ENCODE peak calls at places on chromosome 10, in four cellular contexts. One of them, this sample, is unnamed.

GRCh38 chr10:76582536-76582935 is 1055.1 kb downstream of the KCNMA1 start:
- DNase-seq in naive thymus-derived CD4-positive, alpha-beta T cell: no peak
- DNase-seq in mammary epithelial cell: no peak
- DNase-seq in tibial nerve: no peak
- DNase-seq in this sample: no peak

GRCh38 chr10:132984801-132985545 is 42.6 kb upstream of the CFAP46 start:
- DNase-seq in tibial nerve: no peak
- DNase-seq in naive thymus-derived CD4-positive, alpha-beta T cell: no peak
- DNase-seq in mammary epithelial cell: no peak
- DNase-seq in this sample: no peak

GRCh38 chr10:73246322-73246782 is 703 bp downstream of the DNAJC9 start:
- DNase-seq in tibial nerve: no peak
- DNase-seq in naive thymus-derived CD4-positive, alpha-beta T cell: no peak
- DNase-seq in mammary epithelial cell: peak
- DNase-seq in this sample: no peak

GRCh38 chr10:73590881-73591577 is at the start of gene USP54:
- DNase-seq in naive thymus-derived CD4-positive, alpha-beta T cell: no peak
- DNase-seq in mammary epithelial cell: peak
- DNase-seq in tibial nerve: no peak
- DNase-seq in this sample: no peak

GRCh38 chr10:132319853-132320669 is 11.9 kb upstream of the LRRC27 start:
- DNase-seq in mammary epithelial cell: peak
- DNase-seq in naive thymus-derived CD4-positive, alpha-beta T cell: no peak
- DNase-seq in tibial nerve: no peak
- DNase-seq in this sample: no peak

GRCh38 chr10:27041196-27041595 is 59.1 kb downstream of the ANKRD26 start:
- DNase-seq in tibial nerve: no peak
- DNase-seq in naive thymus-derived CD4-positive, alpha-beta T cell: no peak
- DNase-seq in mammary epithelial cell: no peak
- DNase-seq in this sample: no peak

GRCh38 chr10:71493741-71494140 is 97.0 kb downstream of the CDH23 start:
- DNase-seq in mammary epithelial cell: peak
- DNase-seq in tibial nerve: no peak
- DNase-seq in naive thymus-derived CD4-positive, alpha-beta T cell: no peak
- DNase-seq in this sample: no peak

GRCh38 chr10:78937800-78938694 is 130.7 kb upstream of the ZMIZ1 start:
- DNase-seq in tibial nerve: no peak
- DNase-seq in naive thymus-derived CD4-positive, alpha-beta T cell: no peak
- DNase-seq in mammary epithelial cell: no peak
- DNase-seq in this sample: no peak

GRCh38 chr10:47253651-47254375 is 46.2 kb upstream of the GDF10 start:
- DNase-seq in mammary epithelial cell: no peak
- DNase-seq in tibial nerve: no peak
- DNase-seq in naive thymus-derived CD4-positive, alpha-beta T cell: no peak
- DNase-seq in this sample: no peak

GRCh38 chr10:72524489-72524888 is 101.4 kb downstream of the MICU1 start:
- DNase-seq in tibial nerve: no peak
- DNase-seq in naive thymus-derived CD4-positive, alpha-beta T cell: no peak
- DNase-seq in mammary epithelial cell: no peak
- DNase-seq in this sample: no peak

GRCh38 chr10:59134785-59135184 is 41.7 kb upstream of the PHYHIPL start:
- DNase-seq in mammary epithelial cell: no peak
- DNase-seq in naive thymus-derived CD4-positive, alpha-beta T cell: no peak
- DNase-seq in tibial nerve: no peak
- DNase-seq in this sample: no peak

GRCh38 chr10:4902571-4903011 is 60.6 kb upstream of the AKR1C1 start:
- DNase-seq in mammary epithelial cell: peak
- DNase-seq in tibial nerve: no peak
- DNase-seq in naive thymus-derived CD4-positive, alpha-beta T cell: no peak
- DNase-seq in this sample: no peak

GRCh38 chr10:22894714-22895113 is 33.1 kb upstream of the ARMC3 start:
- DNase-seq in naive thymus-derived CD4-positive, alpha-beta T cell: no peak
- DNase-seq in mammary epithelial cell: peak
- DNase-seq in tibial nerve: no peak
- DNase-seq in this sample: no peak

GRCh38 chr10:62043493-62043938 is 142.0 kb downstream of the ARID5B start:
- DNase-seq in naive thymus-derived CD4-positive, alpha-beta T cell: no peak
- DNase-seq in tibial nerve: no peak
- DNase-seq in mammary epithelial cell: no peak
- DNase-seq in this sample: no peak

GRCh38 chr10:52541082-52541481 is 227.0 kb downstream of the DKK1 start:
- DNase-seq in tibial nerve: no peak
- DNase-seq in mammary epithelial cell: no peak
- DNase-seq in naive thymus-derived CD4-positive, alpha-beta T cell: no peak
- DNase-seq in this sample: no peak

GRCh38 chr10:3761111-3761686 is 23.8 kb downstream of the KLF6 start:
- DNase-seq in naive thymus-derived CD4-positive, alpha-beta T cell: no peak
- DNase-seq in tibial nerve: no peak
- DNase-seq in mammary epithelial cell: peak
- DNase-seq in this sample: no peak
- H3K4me3 ChIP-seq in naive thymus-derived CD4-positive, alpha-beta T cell: no peak
- H3K4me3 ChIP-seq in tibial nerve: no peak
- H3K4me3 ChIP-seq in mammary epithelial cell: no peak
- H3K4me3 ChIP-seq in this sample: no peak

DNA sequence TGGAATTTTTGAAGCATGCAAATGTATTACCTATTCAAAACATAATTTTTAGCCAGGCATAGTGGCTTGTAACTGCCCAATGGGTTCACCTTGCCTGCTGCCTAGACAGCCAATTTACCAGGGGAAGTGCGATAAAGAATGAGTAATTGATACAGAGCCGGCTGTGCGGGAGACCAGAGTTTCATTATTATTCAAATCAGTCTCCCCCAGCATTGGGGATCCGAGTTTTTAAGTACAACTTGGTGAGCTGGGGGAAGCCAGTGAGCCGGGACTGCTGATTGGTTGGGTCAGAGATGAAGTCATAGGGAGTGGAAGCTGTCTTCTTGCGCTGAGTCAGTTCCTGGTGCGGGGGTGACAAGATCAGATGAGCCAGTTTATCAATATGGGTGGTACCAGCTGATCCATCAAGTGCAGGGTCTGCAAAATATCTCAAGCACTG is 29.1 kb upstream of the NRBF2 start:
- DNase-seq in tibial nerve: no peak
- DNase-seq in naive thymus-derived CD4-positive, alpha-beta T cell: no peak
- DNase-seq in mammary epithelial cell: no peak
- DNase-seq in this sample: no peak
- H3K4me3 ChIP-seq in tibial nerve: no peak
- H3K4me3 ChIP-seq in naive thymus-derived CD4-positive, alpha-beta T cell: no peak
- H3K4me3 ChIP-seq in mammary epithelial cell: no peak
- H3K4me3 ChIP-seq in this sample: no peak

GRCh38 chr10:5977471-5978370 is at the start of gene IL15RA:
- DNase-seq in mammary epithelial cell: peak
- DNase-seq in tibial nerve: no peak
- DNase-seq in naive thymus-derived CD4-positive, alpha-beta T cell: peak
- DNase-seq in this sample: peak
- H3K4me3 ChIP-seq in mammary epithelial cell: peak
- H3K4me3 ChIP-seq in tibial nerve: peak
- H3K4me3 ChIP-seq in naive thymus-derived CD4-positive, alpha-beta T cell: peak
- H3K4me3 ChIP-seq in this sample: peak

DNA sequence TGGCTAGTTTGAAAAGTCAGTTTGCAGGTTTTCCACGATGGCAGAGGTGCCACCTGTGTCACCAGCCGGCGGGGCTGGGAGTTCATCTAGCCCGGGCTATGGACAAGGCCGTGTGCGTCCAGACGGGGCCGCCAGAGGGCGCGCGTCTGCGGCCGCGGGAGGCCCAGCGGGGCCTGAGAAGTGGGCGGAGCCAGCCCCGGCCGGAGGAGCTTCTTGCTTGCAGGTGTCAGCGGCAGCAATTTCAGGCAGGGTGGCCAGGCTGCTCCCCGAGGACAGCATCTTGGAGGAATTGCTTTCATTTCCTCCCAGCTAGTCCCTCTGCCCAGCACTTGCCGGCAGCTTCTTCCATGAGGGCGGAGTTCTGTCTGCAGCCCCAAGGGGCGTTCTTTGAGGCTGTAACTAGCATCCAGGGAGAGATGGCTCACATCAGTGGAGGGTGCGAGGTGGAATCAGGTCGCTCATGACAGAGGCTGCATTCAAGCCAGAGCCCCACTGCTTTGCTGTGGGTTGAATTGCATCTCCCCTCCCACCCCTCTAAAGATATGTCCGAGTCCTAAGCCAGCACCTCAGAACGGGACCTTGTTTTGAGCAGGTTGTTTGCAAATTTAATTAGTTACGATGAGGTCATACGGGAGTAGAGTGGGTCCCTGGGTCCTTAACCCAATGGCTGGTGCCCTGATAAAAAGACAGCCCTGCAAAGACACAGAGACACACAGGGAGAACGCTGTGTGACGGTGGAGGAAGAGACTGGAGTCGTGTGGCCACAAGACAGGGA is 85.9 kb upstream of the MKI67 start:
- DNase-seq in mammary epithelial cell: peak
- DNase-seq in naive thymus-derived CD4-positive, alpha-beta T cell: peak
- DNase-seq in tibial nerve: peak
- DNase-seq in this sample: no peak
- H3K4me3 ChIP-seq in mammary epithelial cell: no peak
- H3K4me3 ChIP-seq in naive thymus-derived CD4-positive, alpha-beta T cell: peak
- H3K4me3 ChIP-seq in tibial nerve: peak
- H3K4me3 ChIP-seq in this sample: no peak

GRCh38 chr10:63133787-63134557 is 844 bp downstream of the NRBF2 start:
- DNase-seq in tibial nerve: no peak
- DNase-seq in naive thymus-derived CD4-positive, alpha-beta T cell: no peak
- DNase-seq in mammary epithelial cell: peak
- DNase-seq in this sample: no peak
- H3K4me3 ChIP-seq in tibial nerve: peak
- H3K4me3 ChIP-seq in naive thymus-derived CD4-positive, alpha-beta T cell: peak
- H3K4me3 ChIP-seq in mammary epithelial cell: peak
- H3K4me3 ChIP-seq in this sample: peak

GRCh38 chr10:88243202-88243744 is 339.8 kb downstream of the RNLS start:
- DNase-seq in tibial nerve: no peak
- DNase-seq in naive thymus-derived CD4-positive, alpha-beta T cell: no peak
- DNase-seq in mammary epithelial cell: no peak
- DNase-seq in this sample: no peak
- H3K4me3 ChIP-seq in tibial nerve: no peak
- H3K4me3 ChIP-seq in naive thymus-derived CD4-positive, alpha-beta T cell: no peak
- H3K4me3 ChIP-seq in mammary epithelial cell: no peak
- H3K4me3 ChIP-seq in this sample: no peak

This sample was measured in esophagus muscularis mucosa.